ENCODE peak calls at places on chromosomes 11 and 22, in seven cellular contexts. T, B, C, M, P, H and V are unnamed samples.

GRCh38 chr11:68115285-68115684 is 5.9 kb downstream of the CHKA start:
- DNase-seq in C (no peak), P (no peak), M (no peak), B (no peak), H (no peak), T (no peak), V (no peak)

GRCh38 chr11:110759972-110760381 is 47.7 kb upstream of the ARHGAP20 start:
- DNase-seq in B (no peak), M (peak; percentile 42), T (no peak), H (no peak), P (peak; percentile 33), C (no peak), V (no peak)

GRCh38 chr22:40635008-40635939 is 1.2 kb downstream of the MRTFA start:
- DNase-seq in B (no peak), P (no peak), T (no peak), M (no peak), H (no peak), C (no peak), V (no peak)

GRCh38 chr22:30870451-30871345 is 97.9 kb downstream of the MORC2 start:
- DNase-seq in C (no peak), B (no peak), M (no peak), P (no peak), T (no peak), H (peak; percentile 29), V (no peak)

GRCh38 chr11:118975771-118976709 is 4.5 kb downstream of the FOXR1 start:
- DNase-seq in T (no peak), H (no peak), B (no peak), C (peak; percentile 20), M (no peak), P (no peak), V (no peak)

GRCh38 chr11:19872526-19873135 is 160.0 kb downstream of the NAV2 start:
- DNase-seq in B (no peak), C (no peak), M (no peak), P (no peak), H (no peak), T (no peak), V (no peak)

GRCh38 chr11:125261471-125262087 is 97.0 kb downstream of the PKNOX2 start:
- DNase-seq in P (no peak), B (no peak), T (no peak), M (no peak), C (no peak), H (no peak), V (no peak)

GRCh38 chr22:19933328-19934241 is 8.0 kb upstream of the COMT start:
- DNase-seq in H (no peak), T (no peak), B (no peak), C (no peak), P (no peak), M (no peak), V (no peak)

GRCh38 chr11:114162719-114163123 is 103.2 kb downstream of the ZBTB16 start:
- DNase-seq in P (peak; percentile 92), C (peak; percentile 74), B (no peak), T (peak; percentile 88), M (peak; percentile 96), H (peak; percentile 86), V (no peak)

GRCh38 chr11:93122535-93122934 is 75.3 kb downstream of the SLC36A4 start:
- DNase-seq in B (no peak), C (no peak), H (no peak), P (no peak), T (no peak), M (no peak), V (no peak)

GRCh38 chr22:37019309-37020191 is at the start of the genes MPST and TST:
- DNase-seq in M (peak; percentile 29), C (peak; percentile 91), P (peak; percentile 81), T (no peak), H (peak; percentile 91), B (peak; percentile 59), V (peak; percentile 77)

GRCh38 chr11:48109046-48109666 is 107.5 kb upstream of the OR4B1 start:
- DNase-seq in B (peak; percentile 63), T (no peak), C (no peak), H (no peak), M (no peak), P (no peak), V (no peak)

GRCh38 chr11:26623076-26623666 is 51.1 kb upstream of the MUC15 start:
- DNase-seq in B (no peak), T (no peak), C (no peak), P (no peak), H (no peak), M (peak; percentile 5), V (no peak)

GRCh38 chr11:5366856-5367255 is 15.5 kb downstream of the OR51B6 start:
- DNase-seq in B (no peak), M (no peak), H (no peak), P (no peak), C (no peak), T (no peak), V (no peak)

GRCh38 chr11:57480409-57481137 is 20.2 kb downstream of the RTN4RL2 start:
- DNase-seq in H (peak; percentile 81), C (peak; percentile 61), B (peak; percentile 71), M (peak; percentile 29), P (peak; percentile 75), T (no peak), V (no peak)

GRCh38 chr22:39175127-39176066 is 22.9 kb upstream of the CBX7 start:
- DNase-seq in B (no peak), P (no peak), H (no peak), C (no peak), T (no peak), M (no peak), V (no peak)

GRCh38 chr11:2128512-2129322 is 10.5 kb downstream of the IGF2 start:
- DNase-seq in B (no peak), M (no peak), T (no peak), P (no peak), H (peak; percentile 28), C (no peak), V (no peak)

GRCh38 chr22:30212363-30212995 is 34.1 kb downstream of the LIF start:
- DNase-seq in T (peak; percentile 70), M (peak; percentile 94), C (no peak), B (no peak), H (no peak), P (peak; percentile 89), V (no peak)

GRCh38 chr11:61855939-61856730 is 28.0 kb downstream of the FADS2 start:
- DNase-seq in B (no peak), C (no peak), T (no peak), M (no peak), H (peak; percentile 37), P (no peak), V (no peak)

GRCh38 chr11:15114501-15115475 is at the start of gene INSC:
- DNase-seq in H (no peak), M (no peak), T (no peak), B (no peak), P (no peak), C (peak; percentile 65), V (no peak)
- H3K4me3 ChIP-seq in H (no peak within 1 kb of the TSS), M (peak within 1 kb of the TSS; percentile 49), T (peak within 1 kb of the TSS; percentile 48), B (no peak within 1 kb of the TSS), P (no peak within 1 kb of the TSS), C (peak within 1 kb of the TSS; percentile 31), V (no peak within 1 kb of the TSS)

GRCh38 chr11:22634897-22635629 is 9.4 kb upstream of the FANCF start:
- DNase-seq in T (no peak), B (peak; percentile 90), H (no peak), M (peak; percentile 12), C (no peak), P (no peak), V (no peak)

GRCh38 chr11:22635689-22636088 is 10.1 kb upstream of the FANCF start:
- DNase-seq in T (no peak), M (no peak), B (no peak), P (no peak), C (no peak), H (no peak), V (no peak)

DNA sequence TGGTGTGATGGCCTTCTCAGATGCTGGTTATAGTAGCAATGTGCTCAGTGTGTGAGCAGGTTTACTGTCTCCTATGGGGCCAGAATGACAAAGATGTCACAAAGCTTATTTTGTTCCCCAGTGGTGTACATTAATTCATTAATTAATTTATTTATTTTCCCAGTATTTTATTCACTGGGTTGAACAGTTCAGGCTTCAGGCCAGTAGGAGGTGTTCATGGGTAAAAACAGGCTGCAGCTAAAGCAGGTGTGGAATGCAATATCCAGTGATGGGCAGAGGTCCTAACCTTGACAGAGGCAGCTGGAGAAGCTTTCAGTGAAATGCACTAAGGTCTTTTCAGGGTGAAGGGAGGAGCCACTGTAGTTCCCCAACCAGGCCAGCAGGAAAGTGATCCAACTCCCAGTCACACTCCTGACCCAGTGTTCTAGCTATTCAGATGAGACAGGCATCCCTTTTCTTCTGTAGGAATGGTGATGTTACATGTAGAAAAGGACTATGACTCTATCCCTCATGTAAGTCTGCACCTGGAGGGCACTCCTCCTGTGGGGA is 7.8 kb upstream of the FANCF start:
- DNase-seq in C (no peak), P (no peak), H (no peak), T (no peak), B (no peak), M (no peak), V (no peak)
- TF ChIP-seq CTCF in C (no peak), P (no peak), H (no peak), T (peak; percentile 6), B (peak; percentile 35), M (peak; percentile 32), V (no peak)

DNA sequence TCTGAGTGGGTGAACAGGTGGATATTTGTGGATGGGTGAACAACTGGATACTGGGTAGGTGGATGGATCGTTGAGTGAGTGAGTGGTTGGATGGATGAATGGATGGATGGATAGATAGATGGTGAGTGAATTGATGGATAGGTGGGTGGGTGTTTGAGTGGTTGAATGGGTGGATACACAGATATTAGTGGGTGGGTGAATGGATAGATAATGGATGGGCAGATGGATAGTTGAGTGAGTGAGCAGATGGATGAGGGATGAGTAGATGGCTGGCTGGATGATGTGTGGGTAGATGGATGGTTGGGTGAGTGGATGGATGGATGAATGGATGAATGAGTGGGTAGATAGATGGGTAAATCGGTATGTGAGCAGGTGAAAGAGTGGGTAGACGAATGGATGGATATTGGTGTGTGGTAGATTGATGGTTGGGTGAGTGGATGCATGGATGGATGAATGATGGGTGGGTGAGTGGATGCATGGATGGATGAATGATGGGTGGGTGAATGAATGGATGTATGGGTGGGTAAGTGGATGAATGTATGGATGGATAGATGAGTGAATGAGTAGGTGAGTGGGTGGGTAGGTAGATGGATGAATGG is 406.7 kb downstream of the MN1 start:
- DNase-seq in B (no peak), H (no peak), M (no peak), P (no peak), T (no peak), C (no peak), V (no peak)
- H3K27me3 ChIP-seq in B (peaks cover 55% of the 10 kb centered on the region), H (peaks cover 2% of the 10 kb centered on the region), M (no peaks in the 10 kb centered on the region), P (no peaks in the 10 kb centered on the region), T (peaks cover 60% of the 10 kb centered on the region), C (no peaks in the 10 kb centered on the region), V (no peaks in the 10 kb centered on the region)

GRCh38 chr22:32615874-32616564 is 141.4 kb downstream of the FBXO7 start:
- DNase-seq in C (peak; percentile 64), T (no peak), M (no peak), P (no peak), H (no peak), B (no peak), V (no peak)

GRCh38 chr22:32617271-32617670 is 142.7 kb downstream of the FBXO7 start:
- DNase-seq in M (no peak), P (no peak), B (no peak), C (no peak), T (no peak), H (no peak), V (no peak)

GRCh38 chr22:32612834-32613233 is 138.2 kb downstream of the FBXO7 start:
- DNase-seq in B (no peak), H (no peak), C (no peak), P (no peak), T (no peak), M (no peak), V (no peak)

GRCh38 chr22:32617883-32618282 is 143.3 kb downstream of the FBXO7 start:
- DNase-seq in M (no peak), T (no peak), H (no peak), B (no peak), P (no peak), C (no peak), V (no peak)

GRCh38 chr22:32613773-32614172 is 139.2 kb downstream of the FBXO7 start:
- DNase-seq in T (no peak), B (no peak), C (no peak), H (no peak), P (no peak), M (no peak), V (no peak)
- H3K4me3 ChIP-seq in T (no peak overlapping the region), B (no peak overlapping the region), C (no peak overlapping the region), H (no peak overlapping the region), P (no peak overlapping the region), M (no peak overlapping the region), V (no peak overlapping the region)